ENCODE peak calls at places on chromosomes 3 and 15, in eight cellular contexts. J is CD8-positive, alpha-beta T cell; S is Peyer's patch; D is right cardiac atrium; G is ovary; T is small intestine; L is left ventricle myocardium inferior; F is CD8-positive, alpha-beta memory T cell. V is an unnamed sample.

GRCh38 chr3:113685956-113686721 is 10.3 kb downstream of the USF3 start:
- DNase-seq in D (peak; percentile 19), T (no peak), F (no peak), L (no peak), G (no peak), J (no peak), S (no peak), V (no peak)

GRCh38 chr3:174016186-174016585 is 618.6 kb downstream of the NLGN1 start:
- DNase-seq in F (no peak), G (no peak), T (no peak), L (no peak), S (no peak), J (no peak), D (no peak), V (no peak)

GRCh38 chr15:40064231-40064894 is 25.4 kb upstream of the SRP14 start:
- DNase-seq in T (no peak), J (no peak), D (no peak), F (no peak), S (no peak), L (no peak), G (no peak), V (peak; percentile 55)

GRCh38 chr3:100002599-100003350 is 111.5 kb downstream of the FILIP1L start:
- DNase-seq in D (no peak), F (no peak), S (no peak), J (no peak), G (no peak), L (no peak), T (peak; percentile 95), V (no peak)

GRCh38 chr3:4449043-4449803 is 17.8 kb downstream of the SUMF1 start:
- DNase-seq in T (peak; percentile 54), F (no peak), G (no peak), S (no peak), L (no peak), D (no peak), J (no peak), V (no peak)

GRCh38 chr3:161291191-161291901 is 70.2 kb downstream of the NMD3 start:
- DNase-seq in D (no peak), T (no peak), F (no peak), L (no peak), S (no peak), G (no peak), J (no peak), V (no peak)

GRCh38 chr3:126846316-126846715 is 136.6 kb upstream of the PLXNA1 start:
- DNase-seq in L (no peak), D (no peak), G (no peak), J (no peak), F (no peak), S (no peak), T (no peak), V (no peak)

GRCh38 chr3:49859576-49860305 is 3.4 kb upstream of the TRAIP start:
- DNase-seq in G (no peak), S (no peak), D (no peak), T (no peak), F (no peak), J (no peak), L (no peak), V (no peak)

GRCh38 chr15:27043770-27044169 is 72.8 kb downstream of the GABRG3 start:
- DNase-seq in T (no peak), D (no peak), G (no peak), L (no peak), F (no peak), S (no peak), J (no peak), V (no peak)

GRCh38 chr3:107794664-107795443 is 272.1 kb downstream of the BBX start:
- DNase-seq in J (no peak), L (no peak), D (peak; percentile 31), S (no peak), T (no peak), F (no peak), G (peak; percentile 36), V (peak; percentile 63)

GRCh38 chr3:57030711-57031110 is 29.8 kb upstream of the SPATA12 start:
- DNase-seq in G (no peak), S (no peak), F (no peak), T (no peak), J (no peak), L (no peak), D (no peak), V (no peak)

GRCh38 chr15:81897011-81897677 is 148.7 kb downstream of the MEX3B start:
- DNase-seq in G (no peak), D (no peak), L (no peak), S (no peak), J (no peak), F (no peak), T (no peak), V (no peak)

GRCh38 chr3:16251316-16252085 is 13.2 kb downstream of the DPH3 start:
- DNase-seq in T (no peak), F (no peak), L (no peak), S (no peak), D (no peak), J (no peak), G (no peak), V (no peak)

GRCh38 chr15:51266548-51266947 is 71.8 kb downstream of the CYP19A1 start:
- DNase-seq in F (no peak), T (no peak), D (no peak), S (no peak), J (no peak), L (no peak), G (no peak), V (no peak)

GRCh38 chr15:29139072-29139471 is 130.6 kb downstream of the NSMCE3 start:
- DNase-seq in F (no peak), D (no peak), S (peak; percentile 27), G (no peak), T (no peak), L (no peak), J (no peak), V (peak; percentile 39)

GRCh38 chr15:58908550-58909309 is 24.7 kb downstream of the SLTM start:
- DNase-seq in T (no peak), D (no peak), J (no peak), F (peak; percentile 13), S (no peak), L (no peak), G (no peak), V (no peak)

GRCh38 chr3:184389935-184390528 is 10.2 kb downstream of the CHRD start:
- DNase-seq in D (no peak), G (no peak), F (no peak), S (no peak), T (no peak), L (no peak), J (no peak), V (no peak)

GRCh38 chr3:48663489-48664312 is 1.0 kb upstream of the CELSR3 start:
- DNase-seq in D (peak; percentile 97), J (peak; percentile 70), F (peak; percentile 78), S (peak; percentile 93), T (peak; percentile 95), G (peak; percentile 85), L (peak; percentile 86), V (peak; percentile 91)

GRCh38 chr15:100910556-100910955 is 8.6 kb upstream of the LRRK1 start:
- DNase-seq in L (no peak), J (no peak), D (no peak), S (no peak), F (no peak), G (no peak), T (no peak), V (no peak)

GRCh38 chr15:64535460-64536243 is 75.3 kb downstream of the ZNF609 start:
- DNase-seq in D (no peak), T (no peak), G (no peak), F (no peak), L (no peak), J (no peak), S (no peak), V (no peak)

GRCh38 chr3:106208979-106209378 is 340.2 kb upstream of the CBLB start:
- DNase-seq in T (peak; percentile 19), J (no peak), F (no peak), G (no peak), D (no peak), S (no peak), L (no peak), V (no peak)

GRCh38 chr15:73993211-73993994 is 1.1 kb upstream of the PML start:
- DNase-seq in F (no peak), J (no peak), T (no peak), G (no peak), L (no peak), D (no peak), S (no peak), V (no peak)
- H3K4me3 ChIP-seq in F (peak overlapping the region; percentile 92), J (peak overlapping the region; percentile 82), T (no peak overlapping the region), G (no peak overlapping the region), L (peak overlapping the region; percentile 76), D (no peak overlapping the region), S (peak overlapping the region; percentile 82), V (peak overlapping the region; percentile 97)

DNA sequence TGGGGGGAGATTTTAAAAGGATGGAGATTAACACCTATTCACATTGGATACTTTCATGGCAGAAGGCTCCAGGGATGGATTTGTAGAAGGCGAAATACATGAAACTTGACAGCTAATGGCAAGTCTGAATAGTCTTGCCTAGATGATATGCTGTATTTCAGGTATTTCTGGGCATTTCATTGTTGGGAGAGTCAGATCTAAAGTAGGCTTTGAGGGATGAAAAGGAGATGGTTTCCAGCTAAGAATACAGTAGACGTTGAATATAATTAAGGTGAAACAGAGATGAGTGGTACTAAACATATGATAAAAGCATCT is 189.2 kb upstream of the PDZRN3 start:
- DNase-seq in J (no peak), G (no peak), F (no peak), L (no peak), T (no peak), D (no peak), S (no peak), V (no peak)
- H3K27ac ChIP-seq in J (no peak overlapping the region), G (no peak overlapping the region), F (no peak overlapping the region), L (no peak overlapping the region), T (no peak overlapping the region), D (no peak overlapping the region), S (no peak overlapping the region), V (no peak overlapping the region)

GRCh38 chr3:38348903-38349302 is 2.3 kb downstream of the XYLB start:
- DNase-seq in T (no peak), L (no peak), D (no peak), S (no peak), G (no peak), J (no peak), F (no peak), V (no peak)
- H3K4me3 ChIP-seq in T (no peak overlapping the region), L (no peak overlapping the region), D (no peak overlapping the region), S (no peak overlapping the region), G (no peak overlapping the region), J (no peak overlapping the region), F (no peak overlapping the region), V (no peak overlapping the region)

GRCh38 chr3:13623101-13623654 is 74.3 kb downstream of the FBLN2 start:
- DNase-seq in F (no peak), S (no peak), J (no peak), D (no peak), L (no peak), T (no peak), G (no peak), V (no peak)

GRCh38 chr3:13624671-13625125 is 75.8 kb downstream of the FBLN2 start:
- DNase-seq in S (no peak), T (no peak), G (no peak), J (no peak), D (no peak), F (no peak), L (no peak), V (no peak)

GRCh38 chr3:13626396-13626795 is 77.5 kb downstream of the FBLN2 start:
- DNase-seq in L (no peak), T (no peak), F (no peak), G (no peak), S (no peak), J (no peak), D (no peak), V (no peak)

GRCh38 chr3:13622356-13622755 is 73.4 kb downstream of the FBLN2 start:
- DNase-seq in F (no peak), T (no peak), D (no peak), L (no peak), G (no peak), S (no peak), J (no peak), V (no peak)

GRCh38 chr3:13624021-13624420 is 75.1 kb downstream of the FBLN2 start:
- DNase-seq in T (no peak), L (no peak), D (no peak), S (no peak), G (no peak), F (no peak), J (no peak), V (no peak)
- H3K27ac ChIP-seq in T (no peak overlapping the region), L (no peak overlapping the region), D (no peak overlapping the region), S (no peak overlapping the region), G (no peak overlapping the region), F (no peak overlapping the region), J (no peak overlapping the region), V (no peak overlapping the region)

V was measured in tibial artery.